ENCODE peak calls at places on chromosomes 12 and 14, in six cellular contexts. C, A, L, W, F and M are unnamed samples.

GRCh38 chr12:130770413-130771028 is 54.4 kb upstream of the RIMBP2 start:
- DNase-seq in A (no peak), L (no peak), C (no peak), W (no peak), F (no peak), M (no peak)

GRCh38 chr12:54220092-54220557 is 31.3 kb upstream of the SMUG1 start:
- DNase-seq in C (no peak), L (no peak), F (no peak), A (peak; percentile 84), W (peak; percentile 85), M (no peak)

GRCh38 chr14:32633930-32634329 is 304.7 kb upstream of the NPAS3 start:
- DNase-seq in C (no peak), L (no peak), F (no peak), W (no peak), A (no peak), M (no peak)

GRCh38 chr14:63952933-63953437 is 100.2 kb downstream of the SYNE2 start:
- DNase-seq in C (no peak), F (no peak), L (no peak), W (no peak), A (no peak), M (no peak)

GRCh38 chr12:53171725-53172329 is 8.7 kb upstream of the ZNF740 start:
- DNase-seq in A (no peak), L (no peak), C (no peak), F (peak; percentile 41), W (no peak), M (no peak)

GRCh38 chr14:68683326-68683725 is 109.5 kb downstream of the ZFP36L1 start:
- DNase-seq in C (no peak), F (no peak), W (peak; percentile 75), A (peak; percentile 29), L (no peak), M (no peak)

GRCh38 chr12:58557646-58558045 is 362.7 kb downstream of the LRIG3 start:
- DNase-seq in F (no peak), C (no peak), A (no peak), L (no peak), W (no peak), M (no peak)

GRCh38 chr14:44657688-44658388 is 150.8 kb upstream of the FSCB start:
- DNase-seq in L (no peak), F (no peak), C (no peak), A (no peak), W (peak; percentile 8), M (no peak)

GRCh38 chr12:83150465-83151189 is 463.9 kb downstream of the TMTC2 start:
- DNase-seq in W (no peak), C (no peak), F (no peak), L (no peak), A (no peak), M (no peak)

GRCh38 chr12:78951746-78952532 is 87.4 kb downstream of the SYT1 start:
- DNase-seq in A (no peak), C (no peak), L (no peak), F (no peak), W (no peak), M (no peak)

GRCh38 chr12:96908170-96908675 is 1.2 kb downstream of the NEDD1 start:
- DNase-seq in F (no peak), L (no peak), W (peak; percentile 27), C (no peak), A (no peak), M (no peak)

GRCh38 chr12:100133200-100133599 is 9.5 kb downstream of the BLTP3B start:
- DNase-seq in A (no peak), C (no peak), W (no peak), L (no peak), F (no peak), M (no peak)

GRCh38 chr12:96719671-96720362 is 187.2 kb upstream of the NEDD1 start:
- DNase-seq in W (peak; percentile 62), F (no peak), C (no peak), L (no peak), A (no peak), M (no peak)

GRCh38 chr12:47942327-47943230 is 20.8 kb upstream of the TMEM106C start:
- DNase-seq in A (peak; percentile 31), F (no peak), C (peak; percentile 80), W (peak; percentile 43), L (no peak), M (no peak)

GRCh38 chr12:7642876-7643309 is 22.8 kb downstream of the APOBEC1 start:
- DNase-seq in F (no peak), L (no peak), W (peak; percentile 57), A (no peak), C (no peak), M (no peak)

GRCh38 chr12:95473440-95473946 is 459 bp upstream of the METAP2 start:
- DNase-seq in W (peak; percentile 64), A (peak; percentile 38), F (no peak), L (no peak), C (no peak), M (peak; percentile 73)

GRCh38 chr12:2229661-2230539 is 177.1 kb downstream of the CACNA1C start:
- DNase-seq in L (no peak), C (no peak), W (no peak), A (peak; percentile 25), F (no peak), M (no peak)

GRCh38 chr12:56991319-56991906 is 14.9 kb downstream of the ZBTB39 start:
- DNase-seq in L (no peak), F (peak; percentile 68), C (peak; percentile 79), A (no peak), W (peak; percentile 66), M (peak; percentile 21)

GRCh38 chr12:131276501-131277185 is 322.9 kb downstream of the ADGRD1 start:
- DNase-seq in W (no peak), C (peak; percentile 63), L (no peak), F (no peak), A (no peak), M (no peak)

GRCh38 chr14:23916038-23916437 is 37.5 kb upstream of the DHRS4 start:
- DNase-seq in F (no peak), C (no peak), L (no peak), A (no peak), W (no peak), M (no peak)

GRCh38 chr14:23910081-23910875 is 43.3 kb upstream of the DHRS4 start:
- DNase-seq in C (no peak), A (no peak), L (no peak), F (no peak), W (peak; percentile 53), M (no peak)

GRCh38 chr14:23916446-23916845 is 37.1 kb upstream of the DHRS4 start:
- DNase-seq in C (no peak), W (no peak), F (no peak), A (no peak), L (no peak), M (no peak)

GRCh38 chr14:23915559-23915958 is 38.0 kb upstream of the DHRS4 start:
- DNase-seq in F (no peak), L (no peak), C (no peak), W (no peak), A (no peak), M (no peak)

DNA sequence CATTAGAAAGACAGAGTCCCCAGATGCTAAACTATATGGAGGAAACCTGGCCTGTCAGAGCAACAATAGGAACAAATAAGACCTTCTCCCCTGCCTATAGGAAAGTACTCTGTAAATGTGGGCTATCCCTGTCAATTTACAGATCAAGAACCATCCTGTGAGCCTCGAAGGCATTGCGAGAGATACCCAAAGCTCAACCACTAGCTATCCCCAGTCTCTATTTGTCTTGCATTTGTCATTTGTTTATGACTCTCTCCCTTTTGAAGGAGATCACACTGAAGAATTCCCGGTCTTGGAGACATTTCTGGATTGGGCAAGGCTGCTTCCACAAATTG is 42.7 kb upstream of the DHRS4 start:
- DNase-seq in F (no peak), L (no peak), W (no peak), C (no peak), A (no peak), M (no peak)
- TF ChIP-seq CTCF in F (no peak), L (no peak), W (no peak), C (no peak), A (no peak), M (no peak)

DNA sequence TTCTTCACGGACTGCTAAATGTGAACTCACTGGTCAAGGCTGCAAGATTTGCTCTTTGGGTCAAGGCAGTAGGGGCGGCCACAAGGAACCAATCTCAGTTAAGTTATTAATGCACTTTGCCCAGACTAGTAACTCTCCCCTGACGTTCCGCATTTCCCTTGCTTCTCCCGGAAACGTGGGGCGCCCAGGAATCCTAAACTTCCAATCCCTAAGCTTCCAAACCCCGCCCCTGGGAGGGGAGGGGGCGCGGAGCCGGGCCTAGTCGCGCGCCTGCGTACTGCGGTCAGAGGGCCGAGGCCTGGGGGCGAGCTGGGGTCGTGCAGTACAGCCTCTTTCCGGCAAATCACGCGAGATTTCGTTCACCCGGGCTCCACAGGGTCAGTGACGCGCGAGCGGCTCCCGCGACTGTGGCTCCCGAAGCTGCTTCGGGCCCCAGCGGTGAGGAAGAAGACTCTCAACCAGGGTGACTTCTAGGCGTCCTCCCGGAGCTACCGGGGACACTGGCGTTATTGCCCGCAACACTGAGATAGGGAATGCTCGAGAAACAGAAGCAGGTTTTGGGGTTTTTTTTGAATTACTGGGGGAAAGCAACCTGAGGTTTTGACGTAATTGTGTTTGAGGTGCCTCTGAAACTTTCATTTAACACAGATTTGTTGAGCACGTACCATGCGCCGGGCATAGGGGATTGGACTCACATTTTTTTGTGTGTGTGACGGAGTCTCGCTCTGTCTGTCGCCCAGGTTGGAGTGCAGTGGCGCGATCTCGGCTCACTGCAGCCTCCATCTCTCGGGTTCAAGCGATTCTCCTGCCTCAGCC is at the start of gene PTGR2:
- DNase-seq in C (peak; percentile 96), L (peak; percentile 87), W (peak; percentile 93), F (peak; percentile 98), A (peak; percentile 98), M (peak; percentile 99)
- TF ChIP-seq CTCF in C (peak; percentile 48), L (no peak), W (no peak), F (no peak), A (no peak), M (no peak)

DNA sequence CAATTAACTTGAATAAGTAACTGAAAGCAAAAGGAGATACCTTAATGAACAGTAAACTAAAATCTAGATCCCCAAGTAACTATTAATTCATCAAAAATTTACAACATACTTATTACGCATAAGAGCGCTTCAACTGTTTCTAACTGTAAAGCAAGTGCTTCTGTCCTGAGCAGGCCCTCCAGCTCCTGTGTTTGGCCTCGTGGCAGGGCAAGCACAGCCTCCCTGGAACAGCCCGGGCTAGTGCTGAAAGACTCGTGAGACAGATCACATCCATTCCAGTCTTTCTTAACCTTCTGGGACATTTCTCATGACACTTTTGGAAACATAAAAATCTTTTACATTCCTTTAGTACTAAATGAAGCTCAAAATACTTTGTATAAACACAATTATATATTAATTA is 178.8 kb upstream of the ABCD2 start:
- DNase-seq in L (no peak), F (no peak), A (no peak), W (no peak), C (no peak), M (no peak)
- TF ChIP-seq CTCF in L (no peak), F (no peak), A (no peak), W (no peak), C (no peak), M (no peak)

GRCh38 chr12:42689699-42690098 is 100.2 kb upstream of the PRICKLE1 start:
- DNase-seq in A (no peak), W (no peak), C (no peak), L (no peak), F (no peak), M (no peak)
- TF ChIP-seq CTCF in A (no peak), W (no peak), C (no peak), L (no peak), F (no peak), M (no peak)

DNA sequence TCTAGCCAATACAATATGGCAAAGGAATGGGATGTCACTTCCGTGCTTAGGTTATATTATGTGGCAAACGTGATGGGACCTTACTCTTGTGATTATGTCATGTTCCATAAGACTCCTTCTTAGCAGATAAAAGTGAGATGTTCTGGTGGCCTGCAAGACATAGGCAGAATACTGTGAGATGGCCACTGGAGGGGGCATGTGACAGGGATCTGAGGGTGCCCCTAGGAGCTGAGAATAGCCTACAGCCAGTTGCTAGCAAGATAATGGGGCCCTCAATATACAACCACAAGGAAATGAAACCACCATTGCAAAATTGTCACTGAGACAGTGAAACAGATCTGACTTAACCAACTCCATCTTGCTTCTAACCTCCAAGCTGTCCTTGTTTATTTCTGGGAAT is 151.4 kb upstream of the SSTR1 start:
- DNase-seq in C (no peak), L (no peak), A (no peak), W (peak; percentile 1), F (no peak), M (no peak)
- TF ChIP-seq CTCF in C (no peak), L (no peak), A (no peak), W (no peak), F (no peak), M (no peak)